ENCODE peak calls at places on chromosomes 6 and 20, in ten cellular contexts. One of them, this sample, is unnamed.

GRCh38 chr6:35919827-35920751 is 809 bp downstream of the SRPK1 start:
- DNase-seq in HCT116: no peak
- DNase-seq in esophagus squamous epithelium: peak; percentile 5
- DNase-seq in body of pancreas: peak; percentile 57
- DNase-seq in uterus: no peak
- DNase-seq in heart left ventricle: peak; percentile 26
- DNase-seq in A549: peak; percentile 45
- DNase-seq in right lobe of liver: no peak
- DNase-seq in ovary: no peak
- DNase-seq in stomach: peak; percentile 56
- DNase-seq in this sample: no peak

GRCh38 chr20:59031326-59032022 is 661 bp downstream of the ATP5F1E start:
- DNase-seq in HCT116: no peak
- DNase-seq in esophagus squamous epithelium: no peak
- DNase-seq in body of pancreas: peak; percentile 10
- DNase-seq in uterus: no peak
- DNase-seq in heart left ventricle: no peak
- DNase-seq in A549: no peak
- DNase-seq in right lobe of liver: no peak
- DNase-seq in ovary: no peak
- DNase-seq in stomach: no peak
- DNase-seq in this sample: no peak

GRCh38 chr6:29491574-29491973 is 3.8 kb upstream of the MAS1L start:
- DNase-seq in HCT116: no peak
- DNase-seq in esophagus squamous epithelium: no peak
- DNase-seq in body of pancreas: no peak
- DNase-seq in uterus: no peak
- DNase-seq in heart left ventricle: no peak
- DNase-seq in A549: no peak
- DNase-seq in right lobe of liver: no peak
- DNase-seq in ovary: no peak
- DNase-seq in stomach: no peak
- DNase-seq in this sample: no peak

GRCh38 chr20:2320813-2321658 is 25.2 kb downstream of the TGM3 start:
- DNase-seq in HCT116: no peak
- DNase-seq in esophagus squamous epithelium: no peak
- DNase-seq in body of pancreas: no peak
- DNase-seq in uterus: no peak
- DNase-seq in heart left ventricle: no peak
- DNase-seq in A549: no peak
- DNase-seq in right lobe of liver: peak; percentile 60
- DNase-seq in ovary: no peak
- DNase-seq in stomach: no peak
- DNase-seq in this sample: no peak

GRCh38 chr20:969868-970267 is 32.2 kb downstream of the RSPO4 start:
- DNase-seq in HCT116: no peak
- DNase-seq in esophagus squamous epithelium: no peak
- DNase-seq in body of pancreas: no peak
- DNase-seq in uterus: no peak
- DNase-seq in heart left ventricle: no peak
- DNase-seq in A549: no peak
- DNase-seq in right lobe of liver: no peak
- DNase-seq in ovary: no peak
- DNase-seq in stomach: no peak
- DNase-seq in this sample: no peak

GRCh38 chr6:89068695-89069094 is 11.9 kb upstream of the PNRC1 start:
- DNase-seq in HCT116: no peak
- DNase-seq in esophagus squamous epithelium: no peak
- DNase-seq in body of pancreas: no peak
- DNase-seq in uterus: no peak
- DNase-seq in heart left ventricle: no peak
- DNase-seq in A549: no peak
- DNase-seq in right lobe of liver: no peak
- DNase-seq in ovary: no peak
- DNase-seq in stomach: no peak
- DNase-seq in this sample: no peak

GRCh38 chr6:104771258-104771832 is 88.4 kb downstream of the HACE1 start:
- DNase-seq in HCT116: no peak
- DNase-seq in esophagus squamous epithelium: no peak
- DNase-seq in body of pancreas: no peak
- DNase-seq in uterus: no peak
- DNase-seq in heart left ventricle: no peak
- DNase-seq in A549: peak; percentile 5
- DNase-seq in right lobe of liver: no peak
- DNase-seq in ovary: no peak
- DNase-seq in stomach: no peak
- DNase-seq in this sample: no peak

GRCh38 chr6:165581678-165582077 is 81.4 kb downstream of the PDE10A start:
- DNase-seq in HCT116: no peak
- DNase-seq in esophagus squamous epithelium: no peak
- DNase-seq in body of pancreas: no peak
- DNase-seq in uterus: no peak
- DNase-seq in heart left ventricle: no peak
- DNase-seq in A549: no peak
- DNase-seq in right lobe of liver: no peak
- DNase-seq in ovary: no peak
- DNase-seq in stomach: no peak
- DNase-seq in this sample: no peak

GRCh38 chr6:56009620-56010019 is 134.2 kb upstream of the BMP5 start:
- DNase-seq in HCT116: no peak
- DNase-seq in esophagus squamous epithelium: no peak
- DNase-seq in body of pancreas: no peak
- DNase-seq in uterus: no peak
- DNase-seq in heart left ventricle: no peak
- DNase-seq in A549: no peak
- DNase-seq in right lobe of liver: no peak
- DNase-seq in ovary: no peak
- DNase-seq in stomach: no peak
- DNase-seq in this sample: no peak

GRCh38 chr20:16701296-16701695 is 28.5 kb upstream of the SNRPB2 start:
- DNase-seq in HCT116: peak; percentile 2
- DNase-seq in esophagus squamous epithelium: no peak
- DNase-seq in body of pancreas: peak; percentile 6
- DNase-seq in uterus: no peak
- DNase-seq in heart left ventricle: no peak
- DNase-seq in A549: peak; percentile 33
- DNase-seq in right lobe of liver: no peak
- DNase-seq in ovary: no peak
- DNase-seq in stomach: peak; percentile 30
- DNase-seq in this sample: no peak

GRCh38 chr6:101195581-101195980 is 197.9 kb upstream of the GRIK2 start:
- DNase-seq in HCT116: no peak
- DNase-seq in esophagus squamous epithelium: no peak
- DNase-seq in body of pancreas: no peak
- DNase-seq in uterus: no peak
- DNase-seq in heart left ventricle: no peak
- DNase-seq in A549: no peak
- DNase-seq in right lobe of liver: no peak
- DNase-seq in ovary: no peak
- DNase-seq in stomach: no peak
- DNase-seq in this sample: no peak

GRCh38 chr20:41006936-41007871 is 21.4 kb upstream of the TOP1 start:
- DNase-seq in HCT116: no peak
- DNase-seq in esophagus squamous epithelium: no peak
- DNase-seq in body of pancreas: no peak
- DNase-seq in uterus: no peak
- DNase-seq in heart left ventricle: no peak
- DNase-seq in A549: no peak
- DNase-seq in right lobe of liver: no peak
- DNase-seq in ovary: no peak
- DNase-seq in stomach: no peak
- DNase-seq in this sample: no peak
- H3K27ac ChIP-seq in HCT116: peak overlapping the region; percentile 100
- H3K27ac ChIP-seq in esophagus squamous epithelium: no peak overlapping the region
- H3K27ac ChIP-seq in body of pancreas: peak overlapping the region; percentile 48
- H3K27ac ChIP-seq in uterus: no peak overlapping the region
- H3K27ac ChIP-seq in heart left ventricle: no peak overlapping the region
- H3K27ac ChIP-seq in A549: peak overlapping the region; percentile 89
- H3K27ac ChIP-seq in right lobe of liver: no peak overlapping the region
- H3K27ac ChIP-seq in ovary: no peak overlapping the region
- H3K27ac ChIP-seq in stomach: peak overlapping the region; percentile 58
- H3K27ac ChIP-seq in this sample: no peak overlapping the region

GRCh38 chr6:131058236-131058635 is 4.8 kb downstream of the EPB41L2 start:
- DNase-seq in HCT116: no peak
- DNase-seq in esophagus squamous epithelium: no peak
- DNase-seq in body of pancreas: no peak
- DNase-seq in uterus: no peak
- DNase-seq in heart left ventricle: no peak
- DNase-seq in A549: no peak
- DNase-seq in right lobe of liver: no peak
- DNase-seq in ovary: no peak
- DNase-seq in stomach: no peak
- DNase-seq in this sample: no peak

GRCh38 chr6:131053546-131054240 is 9.4 kb downstream of the EPB41L2 start:
- DNase-seq in HCT116: no peak
- DNase-seq in esophagus squamous epithelium: no peak
- DNase-seq in body of pancreas: no peak
- DNase-seq in uterus: no peak
- DNase-seq in heart left ventricle: no peak
- DNase-seq in A549: peak; percentile 56
- DNase-seq in right lobe of liver: no peak
- DNase-seq in ovary: no peak
- DNase-seq in stomach: no peak
- DNase-seq in this sample: no peak

GRCh38 chr6:131059486-131059885 is 3.6 kb downstream of the EPB41L2 start:
- DNase-seq in HCT116: no peak
- DNase-seq in esophagus squamous epithelium: no peak
- DNase-seq in body of pancreas: no peak
- DNase-seq in uterus: no peak
- DNase-seq in heart left ventricle: no peak
- DNase-seq in A549: peak; percentile 75
- DNase-seq in right lobe of liver: no peak
- DNase-seq in ovary: no peak
- DNase-seq in stomach: no peak
- DNase-seq in this sample: no peak

GRCh38 chr6:131051316-131051715 is 11.7 kb downstream of the EPB41L2 start:
- DNase-seq in HCT116: no peak
- DNase-seq in esophagus squamous epithelium: no peak
- DNase-seq in body of pancreas: no peak
- DNase-seq in uterus: no peak
- DNase-seq in heart left ventricle: no peak
- DNase-seq in A549: no peak
- DNase-seq in right lobe of liver: no peak
- DNase-seq in ovary: no peak
- DNase-seq in stomach: no peak
- DNase-seq in this sample: no peak

GRCh38 chr6:131054392-131055250 is 8.4 kb downstream of the EPB41L2 start:
- DNase-seq in HCT116: no peak
- DNase-seq in esophagus squamous epithelium: no peak
- DNase-seq in body of pancreas: no peak
- DNase-seq in uterus: no peak
- DNase-seq in heart left ventricle: no peak
- DNase-seq in A549: peak; percentile 39
- DNase-seq in right lobe of liver: no peak
- DNase-seq in ovary: no peak
- DNase-seq in stomach: no peak
- DNase-seq in this sample: no peak
- TF ChIP-seq POLR2A in HCT116: no peak
- TF ChIP-seq POLR2A in esophagus squamous epithelium: no peak
- TF ChIP-seq POLR2A in body of pancreas: no peak
- TF ChIP-seq POLR2A in uterus: no peak
- TF ChIP-seq POLR2A in heart left ventricle: no peak
- TF ChIP-seq POLR2A in A549: no peak
- TF ChIP-seq POLR2A in right lobe of liver: no peak
- TF ChIP-seq POLR2A in ovary: no peak
- TF ChIP-seq POLR2A in stomach: no peak
- TF ChIP-seq POLR2A in this sample: no peak

GRCh38 chr20:54068966-54069365 is 1.4 kb downstream of the BCAS1 start:
- DNase-seq in HCT116: no peak
- DNase-seq in esophagus squamous epithelium: no peak
- DNase-seq in body of pancreas: no peak
- DNase-seq in uterus: no peak
- DNase-seq in heart left ventricle: no peak
- DNase-seq in A549: no peak
- DNase-seq in right lobe of liver: no peak
- DNase-seq in ovary: no peak
- DNase-seq in stomach: no peak
- DNase-seq in this sample: no peak

GRCh38 chr20:54069501-54069971 is 858 bp downstream of the BCAS1 start:
- DNase-seq in HCT116: no peak
- DNase-seq in esophagus squamous epithelium: no peak
- DNase-seq in body of pancreas: no peak
- DNase-seq in uterus: no peak
- DNase-seq in heart left ventricle: no peak
- DNase-seq in A549: no peak
- DNase-seq in right lobe of liver: no peak
- DNase-seq in ovary: no peak
- DNase-seq in stomach: peak; percentile 44
- DNase-seq in this sample: no peak

GRCh38 chr20:54067606-54068174 is 2.7 kb downstream of the BCAS1 start:
- DNase-seq in HCT116: peak; percentile 97
- DNase-seq in esophagus squamous epithelium: no peak
- DNase-seq in body of pancreas: peak; percentile 95
- DNase-seq in uterus: no peak
- DNase-seq in heart left ventricle: peak; percentile 55
- DNase-seq in A549: peak; percentile 98
- DNase-seq in right lobe of liver: peak; percentile 72
- DNase-seq in ovary: no peak
- DNase-seq in stomach: peak; percentile 94
- DNase-seq in this sample: peak; percentile 67

GRCh38 chr20:54068495-54068894 is 1.9 kb downstream of the BCAS1 start:
- DNase-seq in HCT116: no peak
- DNase-seq in esophagus squamous epithelium: no peak
- DNase-seq in body of pancreas: no peak
- DNase-seq in uterus: no peak
- DNase-seq in heart left ventricle: no peak
- DNase-seq in A549: no peak
- DNase-seq in right lobe of liver: no peak
- DNase-seq in ovary: no peak
- DNase-seq in stomach: no peak
- DNase-seq in this sample: no peak

GRCh38 chr20:54070187-54070987 is at the start of gene BCAS1:
- DNase-seq in HCT116: no peak
- DNase-seq in esophagus squamous epithelium: no peak
- DNase-seq in body of pancreas: peak; percentile 64
- DNase-seq in uterus: no peak
- DNase-seq in heart left ventricle: no peak
- DNase-seq in A549: peak; percentile 52
- DNase-seq in right lobe of liver: no peak
- DNase-seq in ovary: no peak
- DNase-seq in stomach: peak; percentile 87
- DNase-seq in this sample: peak; percentile 37
- H3K27ac ChIP-seq in HCT116: no peak within 1 kb of the TSS
- H3K27ac ChIP-seq in esophagus squamous epithelium: peak within 1 kb of the TSS; percentile 66
- H3K27ac ChIP-seq in body of pancreas: peak within 1 kb of the TSS; percentile 47
- H3K27ac ChIP-seq in uterus: no peak within 1 kb of the TSS
- H3K27ac ChIP-seq in heart left ventricle: no peak within 1 kb of the TSS
- H3K27ac ChIP-seq in A549: peak within 1 kb of the TSS; percentile 86
- H3K27ac ChIP-seq in right lobe of liver: no peak within 1 kb of the TSS
- H3K27ac ChIP-seq in ovary: no peak within 1 kb of the TSS
- H3K27ac ChIP-seq in stomach: peak within 1 kb of the TSS; percentile 89
- H3K27ac ChIP-seq in this sample: no peak within 1 kb of the TSS

DNA sequence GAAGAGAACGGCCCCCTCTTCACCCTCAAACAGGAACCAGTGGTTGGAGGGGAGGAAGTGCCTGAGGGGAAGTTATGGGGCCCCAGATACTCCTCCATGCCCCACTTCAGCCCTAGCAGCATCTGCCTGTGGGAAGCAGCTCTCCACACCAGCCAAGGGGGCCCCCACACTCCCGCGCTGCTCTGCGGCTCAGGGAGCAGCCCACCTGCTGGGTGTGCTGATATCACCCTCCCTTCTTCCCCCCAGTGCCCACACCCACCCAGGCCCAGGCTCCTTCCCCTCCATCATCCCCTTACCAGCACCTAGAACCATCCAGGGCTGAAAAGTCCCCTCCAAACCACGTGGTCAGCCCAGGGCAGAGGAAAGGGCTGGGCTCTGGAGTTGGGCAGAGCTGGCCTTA is 519 bp downstream of the LST1 start:
- DNase-seq in HCT116: no peak
- DNase-seq in esophagus squamous epithelium: no peak
- DNase-seq in body of pancreas: no peak
- DNase-seq in uterus: no peak
- DNase-seq in heart left ventricle: no peak
- DNase-seq in A549: no peak
- DNase-seq in right lobe of liver: no peak
- DNase-seq in ovary: no peak
- DNase-seq in stomach: no peak
- DNase-seq in this sample: no peak
- TF ChIP-seq POLR2A in HCT116: no peak
- TF ChIP-seq POLR2A in esophagus squamous epithelium: no peak
- TF ChIP-seq POLR2A in body of pancreas: no peak
- TF ChIP-seq POLR2A in uterus: no peak
- TF ChIP-seq POLR2A in heart left ventricle: no peak
- TF ChIP-seq POLR2A in A549: no peak
- TF ChIP-seq POLR2A in right lobe of liver: no peak
- TF ChIP-seq POLR2A in ovary: no peak
- TF ChIP-seq POLR2A in stomach: no peak
- TF ChIP-seq POLR2A in this sample: no peak